ENCODE peak calls at places on chromosomes 12 and 14, in four cellular contexts. R, W, L and Q are unnamed samples.

GRCh38 chr12:57135939-57136338 is 7.7 kb downstream of the LRP1 start:
- DNase-seq in R (peak), W (no peak), L (no peak), Q (no peak)

GRCh38 chr12:46908936-46909635 is 83.3 kb upstream of the SLC38A4 start:
- DNase-seq in R (no peak), W (peak), L (no peak), Q (no peak)

GRCh38 chr12:7940906-7941305 is 4.9 kb upstream of the SLC2A3 start:
- DNase-seq in R (no peak), W (no peak), L (no peak), Q (no peak)

GRCh38 chr14:104007121-104007520 is 64.8 kb upstream of the RD3L start:
- DNase-seq in R (no peak), W (no peak), L (no peak), Q (no peak)

GRCh38 chr14:85572021-85572420 is 42.1 kb downstream of the FLRT2 start:
- DNase-seq in R (no peak), W (no peak), L (no peak), Q (no peak)

GRCh38 chr14:59131926-59132763 is 56.3 kb upstream of the DAAM1 start:
- DNase-seq in R (no peak), W (no peak), L (no peak), Q (no peak)

GRCh38 chr14:94555991-94556390 is 5.3 kb upstream of the SERPINA4 start:
- DNase-seq in R (no peak), W (no peak), L (no peak), Q (no peak)

GRCh38 chr14:94559638-94560290 is 1.5 kb upstream of the SERPINA4 start:
- DNase-seq in R (no peak), W (no peak), L (no peak), Q (no peak)

GRCh38 chr12:69779928-69780327 is 41.3 kb downstream of the RAB3IP start:
- DNase-seq in R (no peak), W (peak), L (no peak), Q (no peak)

GRCh38 chr12:3740840-3741239 is 12.1 kb downstream of the CRACR2A start:
- DNase-seq in R (no peak), W (no peak), L (no peak), Q (no peak)

GRCh38 chr14:35333797-35334743 is 41.9 kb downstream of the PSMA6 start:
- DNase-seq in R (no peak), W (no peak), L (no peak), Q (no peak)

GRCh38 chr12:23055004-23055403 is 430.0 kb downstream of the ETNK1 start:
- DNase-seq in R (no peak), W (peak), L (no peak), Q (no peak)

GRCh38 chr12:56978397-56979138 is 21.2 kb upstream of the RDH16 start:
- DNase-seq in R (no peak), W (no peak), L (no peak), Q (peak)

GRCh38 chr14:34187645-34188044 is 236.8 kb upstream of the EGLN3 start:
- DNase-seq in R (no peak), W (no peak), L (no peak), Q (no peak)

GRCh38 chr12:105658389-105658788 is 327.9 kb downstream of the C12orf75 start:
- DNase-seq in R (no peak), W (no peak), L (no peak), Q (no peak)

GRCh38 chr12:32016680-32017482 is 57.7 kb downstream of the RESF1 start:
- DNase-seq in R (no peak), W (no peak), L (no peak), Q (no peak)

GRCh38 chr14:40436551-40436950 is 1004.3 kb upstream of the FBXO33 start:
- DNase-seq in R (no peak), W (no peak), L (no peak), Q (no peak)

GRCh38 chr12:118055865-118056773 is 4.9 kb downstream of the WSB2 start:
- DNase-seq in R (no peak), W (no peak), L (no peak), Q (no peak)

GRCh38 chr14:73729556-73730265 is 15.5 kb upstream of the PNMA1 start:
- DNase-seq in R (no peak), W (no peak), L (no peak), Q (no peak)

GRCh38 chr12:78864483-78865296 is at the start of gene SYT1:
- DNase-seq in R (peak), W (peak), L (peak), Q (no peak)

GRCh38 chr12:13170892-13171490 is 25.5 kb upstream of the EMP1 start:
- DNase-seq in R (no peak), W (no peak), L (no peak), Q (no peak)

GRCh38 chr12:53510181-53510812 is 3.0 kb upstream of the NPFF start:
- DNase-seq in R (no peak), W (no peak), L (no peak), Q (no peak)

DNA sequence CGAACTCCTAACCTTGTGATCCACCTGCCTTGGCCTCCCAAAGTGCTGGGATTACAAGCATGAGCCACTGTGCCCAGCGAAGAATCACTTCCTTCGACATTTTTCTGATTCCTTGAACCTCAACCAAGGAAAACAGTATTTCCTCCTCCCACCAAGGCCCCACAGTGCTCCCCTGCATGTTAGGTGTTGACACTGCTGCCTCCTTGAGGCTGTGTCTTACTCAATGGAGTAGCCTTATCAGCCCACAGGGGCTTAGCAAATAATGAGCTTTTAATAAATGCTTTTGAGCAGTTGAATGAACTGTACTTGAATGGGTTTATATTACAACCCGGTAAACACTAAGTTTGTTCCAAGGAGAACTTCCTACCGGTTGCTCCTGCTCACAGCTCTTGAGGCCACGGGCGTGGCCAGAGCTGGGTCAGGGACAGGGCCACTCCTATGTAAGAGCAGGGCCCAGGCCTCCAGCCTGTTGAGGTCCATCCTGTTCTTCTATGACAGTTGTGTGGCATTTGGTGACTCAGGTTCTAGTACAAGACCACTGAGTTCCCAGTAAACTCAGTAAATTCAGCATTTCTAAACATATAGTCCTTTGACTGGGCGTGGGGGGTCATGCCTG is 36.8 kb upstream of the TUBA1A start:
- DNase-seq in R (no peak), W (no peak), L (no peak), Q (no peak)
- TF ChIP-seq CTCF in R (no peak), W (no peak), L (no peak), Q (no peak)

GRCh38 chr14:50530358-50530757 is 2.0 kb downstream of the MAP4K5 start:
- DNase-seq in R (no peak), W (peak), L (no peak), Q (no peak)
- TF ChIP-seq CTCF in R (no peak), W (no peak), L (no peak), Q (no peak)

GRCh38 chr12:20366776-20367409 is 1.4 kb upstream of the PDE3A start:
- DNase-seq in R (no peak), W (no peak), L (no peak), Q (no peak)

GRCh38 chr12:20369164-20370000 is 1.0 kb downstream of the PDE3A start:
- DNase-seq in R (peak), W (peak), L (peak), Q (peak)

GRCh38 chr12:20368653-20369163 is 371 bp downstream of the PDE3A start:
- DNase-seq in R (peak), W (peak), L (peak), Q (peak)

GRCh38 chr12:20370001-20370381 is 1.7 kb downstream of the PDE3A start:
- DNase-seq in R (peak), W (no peak), L (no peak), Q (peak)

GRCh38 chr12:20367731-20368652 is at the start of gene PDE3A:
- DNase-seq in R (peak), W (peak), L (peak), Q (peak)
- TF ChIP-seq CTCF in R (peak), W (no peak), L (no peak), Q (peak)

GRCh38 chr14:23299558-23299957 is 3.1 kb downstream of the PPP1R3E start:
- DNase-seq in R (no peak), W (peak), L (no peak), Q (no peak)

GRCh38 chr14:23301288-23301968 is 1.2 kb downstream of the PPP1R3E start:
- DNase-seq in R (peak), W (peak), L (peak), Q (peak)

GRCh38 chr14:23299186-23299521 is 3.5 kb downstream of the PPP1R3E start:
- DNase-seq in R (no peak), W (peak), L (no peak), Q (no peak)

GRCh38 chr14:23300687-23301223 is 1.9 kb downstream of the PPP1R3E start:
- DNase-seq in R (peak), W (peak), L (no peak), Q (no peak)

DNA sequence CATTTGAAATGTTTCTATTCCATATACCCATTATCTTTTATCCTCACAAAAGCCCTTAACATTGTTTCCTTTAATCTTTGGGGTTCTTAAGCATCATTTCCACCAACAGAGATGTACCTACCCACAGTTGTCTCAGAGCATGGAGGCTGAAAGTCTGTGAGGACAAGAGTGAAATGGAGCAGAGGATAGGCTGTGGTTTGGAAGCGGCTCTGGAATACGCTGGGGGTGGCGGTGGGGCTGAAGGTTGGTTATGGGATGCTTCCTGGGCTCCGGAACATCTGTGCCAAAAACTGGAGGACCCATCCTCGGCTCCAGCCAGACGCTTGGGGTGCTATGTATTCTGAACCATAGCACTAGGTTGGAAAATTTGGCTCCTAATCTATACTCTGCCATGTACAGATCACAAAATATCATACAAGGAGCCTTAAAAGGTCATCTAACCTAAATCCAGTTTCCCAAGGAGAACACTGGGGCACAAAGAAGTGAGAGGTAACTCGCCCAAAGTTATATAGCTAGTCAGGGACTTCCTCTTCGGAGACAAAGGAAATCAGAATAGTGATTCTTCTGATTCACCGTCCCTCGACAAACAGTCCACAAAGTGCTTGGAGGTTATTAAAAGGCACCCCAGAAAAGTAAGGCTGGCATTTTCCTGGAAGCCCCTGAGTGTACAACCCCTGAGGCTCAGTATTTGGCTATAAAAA is 2.5 kb downstream of the PPP1R3E start:
- DNase-seq in R (no peak), W (no peak), L (no peak), Q (no peak)
- TF ChIP-seq CTCF in R (no peak), W (no peak), L (no peak), Q (no peak)

GRCh38 chr12:49615725-49616124 is 7.6 kb upstream of the PRPF40B start:
- DNase-seq in R (no peak), W (no peak), L (no peak), Q (no peak)

GRCh38 chr12:49612210-49612609 is 6.8 kb upstream of the FAM186B start:
- DNase-seq in R (no peak), W (no peak), L (no peak), Q (no peak)

GRCh38 chr12:49609059-49609874 is 3.8 kb upstream of the FAM186B start:
- DNase-seq in R (no peak), W (no peak), L (no peak), Q (no peak)

GRCh38 chr12:49609875-49610154 is 4.4 kb upstream of the FAM186B start:
- DNase-seq in R (no peak), W (peak), L (no peak), Q (no peak)
- TF ChIP-seq CTCF in R (no peak), W (no peak), L (no peak), Q (peak)

GRCh38 chr14:29710015-29710414 is 217.6 kb downstream of the PRKD1 start:
- DNase-seq in R (no peak), W (no peak), L (no peak), Q (no peak)
- TF ChIP-seq CTCF in R (peak), W (no peak), L (no peak), Q (peak)

DNA sequence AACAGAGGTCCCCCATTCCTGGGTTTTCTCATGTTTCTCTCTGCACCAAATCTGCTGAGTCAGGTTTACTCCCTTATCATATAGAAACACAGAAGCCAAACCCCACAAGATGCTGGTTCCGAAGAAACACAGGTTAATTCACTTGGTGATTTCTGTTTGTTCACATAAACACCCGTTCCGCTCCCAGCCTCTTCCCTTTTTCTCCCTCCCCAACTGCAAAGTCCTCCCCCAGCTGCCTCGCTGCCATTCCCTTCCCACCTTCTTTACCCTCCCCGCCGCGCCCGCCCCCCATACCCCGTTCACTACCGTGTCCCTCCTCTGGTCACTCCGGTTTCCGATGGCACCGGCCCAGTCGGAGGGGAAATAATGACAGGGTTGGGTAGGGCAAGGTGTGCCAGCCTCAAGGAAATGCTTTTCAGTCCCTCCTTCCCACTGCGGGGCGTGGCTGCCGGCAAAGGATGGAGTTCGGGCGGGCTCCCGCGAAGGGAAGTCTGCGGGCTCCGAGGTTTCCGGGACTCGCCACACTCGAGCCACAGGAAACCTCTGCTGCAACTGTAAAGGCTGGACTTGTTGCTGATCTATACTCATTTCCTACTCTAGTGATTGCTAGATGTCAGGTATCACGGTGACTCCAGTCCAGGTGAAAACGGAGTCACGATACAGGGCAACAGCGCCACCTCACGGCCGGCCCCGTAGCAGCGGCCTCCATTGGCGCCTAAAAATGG is at the start of gene STYK1:
- DNase-seq in R (peak), W (peak), L (peak), Q (peak)
- TF ChIP-seq CTCF in R (peak), W (peak), L (peak), Q (peak)